ENCODE peak calls at places on chromosomes 1 and 21, in six cellular contexts. L, F, M, D, A and B are unnamed samples. For H3K4me1, the result is how much of the 10 kb centered on the place peaks cover.

GRCh38 chr1:241608379-241609033 is 31.7 kb downstream of the CHML start:
- DNase-seq in L (no peak), F (peak), M (no peak), D (no peak), A (no peak), B (no peak)

GRCh38 chr1:162892916-162893714 is 32.1 kb upstream of the CCDC190 start:
- DNase-seq in L (peak), F (no peak), M (no peak), D (no peak), A (no peak), B (no peak)

GRCh38 chr1:228046421-228047182 is 35.9 kb upstream of the ARF1 start:
- DNase-seq in L (no peak), F (no peak), M (no peak), D (no peak), A (no peak), B (no peak)

GRCh38 chr1:203448521-203449061 is 27.0 kb upstream of the PRELP start:
- DNase-seq in L (no peak), F (no peak), M (no peak), D (no peak), A (no peak), B (no peak)

GRCh38 chr1:192763756-192764155 is 45.1 kb upstream of the RGS2 start:
- DNase-seq in L (no peak), F (peak), M (no peak), D (no peak), A (no peak), B (no peak)

GRCh38 chr1:53728702-53729535 is 10.0 kb downstream of the GLIS1 start:
- DNase-seq in L (no peak), F (no peak), M (no peak), D (no peak), A (no peak), B (no peak)

GRCh38 chr21:34885125-34885524 is 164.0 kb downstream of the RUNX1 start:
- DNase-seq in L (no peak), F (peak), M (no peak), D (no peak), A (no peak), B (no peak)

GRCh38 chr21:17542371-17542992 is 29.6 kb downstream of the CXADR start:
- DNase-seq in L (peak), F (no peak), M (no peak), D (no peak), A (no peak), B (no peak)

GRCh38 chr1:208556461-208556860 is 312.3 kb upstream of the PLXNA2 start:
- DNase-seq in L (no peak), F (no peak), M (no peak), D (no peak), A (no peak), B (no peak)

GRCh38 chr1:209431402-209431801 is 152.1 kb upstream of the CAMK1G start:
- DNase-seq in L (no peak), F (no peak), M (no peak), D (no peak), A (no peak), B (no peak)

GRCh38 chr1:20172033-20172588 is 13.8 kb upstream of the UBXN10 start:
- DNase-seq in L (no peak), F (peak), M (no peak), D (no peak), A (no peak), B (no peak)

GRCh38 chr1:50371749-50372148 is 51.5 kb downstream of the DMRTA2 start:
- DNase-seq in L (no peak), F (no peak), M (no peak), D (no peak), A (no peak), B (peak)

GRCh38 chr1:29679828-29680558 is 443.7 kb downstream of the PTPRU start:
- DNase-seq in L (no peak), F (no peak), M (no peak), D (no peak), A (no peak), B (peak)

GRCh38 chr1:41456847-41457540 is 27.5 kb downstream of the EDN2 start:
- DNase-seq in L (no peak), F (no peak), M (no peak), D (no peak), A (no peak), B (no peak)

GRCh38 chr1:210597555-210598134 is 268.9 kb downstream of the HHAT start:
- DNase-seq in L (no peak), F (peak), M (no peak), D (no peak), A (no peak), B (no peak)

GRCh38 chr1:34131396-34132160 is 33.5 kb downstream of the CSMD2 start:
- DNase-seq in L (no peak), F (no peak), M (no peak), D (no peak), A (no peak), B (no peak)

GRCh38 chr1:201851949-201852348 is 23.0 kb downstream of the IPO9 start:
- DNase-seq in L (no peak), F (no peak), M (no peak), D (no peak), A (no peak), B (no peak)

GRCh38 chr1:165392634-165393571 is 36.4 kb upstream of the LMX1A start:
- DNase-seq in L (peak), F (peak), M (peak), D (peak), A (peak), B (peak)

GRCh38 chr1:31412732-31413404 is at the start of gene SERINC2:
- DNase-seq in L (peak), F (peak), M (peak), D (no peak), A (no peak), B (peak)

GRCh38 chr1:248183996-248184395 is 9.4 kb downstream of the OR2M2 start:
- DNase-seq in L (no peak), F (no peak), M (no peak), D (no peak), A (no peak), B (no peak)

DNA sequence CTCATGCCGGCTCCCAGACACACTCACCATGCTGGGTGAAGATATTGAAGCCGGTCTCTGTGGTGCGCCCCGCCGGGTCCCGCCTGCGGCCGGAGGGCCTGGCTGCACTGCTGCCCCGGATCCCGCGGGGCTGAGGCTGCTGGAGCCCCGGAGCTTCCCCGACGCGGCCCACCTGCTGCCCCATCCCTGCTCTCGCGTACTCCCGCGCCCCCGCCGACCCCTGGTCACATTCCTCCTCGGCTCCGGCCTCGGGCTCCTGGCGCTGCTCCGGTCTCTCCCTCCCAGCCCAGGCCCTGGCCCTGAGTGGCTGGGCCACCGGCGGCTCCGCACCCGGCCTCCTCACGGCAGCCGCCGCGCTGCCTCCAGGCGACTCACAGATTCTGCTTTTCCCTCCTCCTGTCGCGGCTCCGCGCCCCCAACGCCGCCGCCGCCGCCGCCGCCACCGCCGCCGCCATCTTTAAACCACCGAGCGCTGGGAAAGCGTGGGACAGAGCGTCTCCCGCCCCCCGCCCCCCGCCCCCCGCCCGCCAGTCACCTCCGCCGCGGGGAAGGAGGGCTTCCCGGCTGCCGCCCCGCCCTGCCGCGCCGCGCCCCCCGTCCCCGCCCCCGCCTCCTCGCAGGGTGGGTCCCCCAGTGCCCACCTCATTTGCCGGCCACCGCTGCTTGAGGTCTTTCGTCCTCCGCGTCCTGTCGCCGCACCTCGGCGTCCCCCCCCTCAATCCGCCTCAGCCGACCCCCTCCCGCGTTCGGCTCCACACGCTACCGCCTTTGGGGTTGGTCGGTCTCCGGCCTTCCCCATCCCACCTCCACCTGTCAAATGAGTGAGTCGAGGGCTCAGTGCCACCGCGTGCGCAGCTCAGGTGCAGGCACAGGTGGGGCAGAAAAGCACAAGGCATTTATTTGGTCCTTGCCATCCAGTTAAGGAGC is at the start of gene ABL2:
- DNase-seq in L (peak), F (peak), M (peak), D (peak), A (peak), B (peak)
- H3K4me1 ChIP-seq in L (under half), F (under half), M (under half), D (under half), A (under half), B (under half)

GRCh38 chr1:63885899-63886298 is 112.1 kb downstream of the ROR1 start:
- DNase-seq in L (no peak), F (no peak), M (no peak), D (no peak), A (no peak), B (no peak)

GRCh38 chr1:63883494-63884235 is 109.8 kb downstream of the ROR1 start:
- DNase-seq in L (no peak), F (peak), M (no peak), D (no peak), A (no peak), B (no peak)

GRCh38 chr1:63887809-63888208 is 114.0 kb downstream of the ROR1 start:
- DNase-seq in L (no peak), F (no peak), M (no peak), D (no peak), A (no peak), B (no peak)

GRCh38 chr1:63888984-63889383 is 115.2 kb downstream of the ROR1 start:
- DNase-seq in L (no peak), F (peak), M (no peak), D (no peak), A (no peak), B (no peak)

GRCh38 chr1:63886348-63886747 is 112.5 kb downstream of the ROR1 start:
- DNase-seq in L (no peak), F (no peak), M (no peak), D (no peak), A (no peak), B (no peak)
- H3K4me1 ChIP-seq in L (under half), F (under half), M (under half), D (under half), A (under half), B (under half)

GRCh38 chr1:236156512-236157208 is 14.3 kb downstream of the GPR137B start:
- DNase-seq in L (no peak), F (no peak), M (no peak), D (no peak), A (no peak), B (no peak)

GRCh38 chr1:236159704-236160539 is 17.6 kb downstream of the GPR137B start:
- DNase-seq in L (no peak), F (no peak), M (no peak), D (no peak), A (no peak), B (no peak)

GRCh38 chr1:236161230-236161629 is 18.9 kb downstream of the GPR137B start:
- DNase-seq in L (no peak), F (no peak), M (no peak), D (no peak), A (no peak), B (no peak)

GRCh38 chr1:236160540-236161127 is 18.3 kb downstream of the GPR137B start:
- DNase-seq in L (no peak), F (no peak), M (no peak), D (no peak), A (no peak), B (no peak)

GRCh38 chr1:236158719-236159118 is 16.4 kb downstream of the GPR137B start:
- DNase-seq in L (no peak), F (no peak), M (no peak), D (no peak), A (no peak), B (no peak)
- H3K4me1 ChIP-seq in L (under half), F (under half), M (under half), D (under half), A (under half), B (under half)

GRCh38 chr1:110636149-110636935 is 30.2 kb upstream of the KCNA2 start:
- DNase-seq in L (no peak), F (no peak), M (no peak), D (no peak), A (no peak), B (no peak)
- H3K4me1 ChIP-seq in L (under half), F (under half), M (under half), D (under half), A (half or more), B (under half)

GRCh38 chr1:221712198-221712684 is 29.6 kb downstream of the DUSP10 start:
- DNase-seq in L (no peak), F (peak), M (no peak), D (peak), A (no peak), B (no peak)
- H3K4me1 ChIP-seq in L (under half), F (under half), M (half or more), D (half or more), A (under half), B (under half)

GRCh38 chr1:26724118-26724517 is 28.3 kb downstream of the ARID1A start:
- DNase-seq in L (no peak), F (no peak), M (no peak), D (no peak), A (no peak), B (no peak)

GRCh38 chr1:26724938-26725337 is 29.1 kb downstream of the ARID1A start:
- DNase-seq in L (no peak), F (no peak), M (no peak), D (no peak), A (no peak), B (peak)

GRCh38 chr1:26719205-26719604 is 23.4 kb downstream of the ARID1A start:
- DNase-seq in L (no peak), F (no peak), M (no peak), D (no peak), A (no peak), B (no peak)

GRCh38 chr1:26723013-26723991 is 27.5 kb downstream of the ARID1A start:
- DNase-seq in L (peak), F (peak), M (peak), D (peak), A (no peak), B (peak)

GRCh38 chr1:26721669-26722355 is 26.0 kb downstream of the ARID1A start:
- DNase-seq in L (no peak), F (no peak), M (no peak), D (no peak), A (no peak), B (no peak)
- H3K4me1 ChIP-seq in L (half or more), F (under half), M (half or more), D (half or more), A (half or more), B (under half)

GRCh38 chr1:177307771-177308170 is 137.0 kb downstream of the BRINP2 start:
- DNase-seq in L (no peak), F (peak), M (no peak), D (no peak), A (no peak), B (no peak)
- H3K4me1 ChIP-seq in L (under half), F (half or more), M (under half), D (under half), A (under half), B (under half)

GRCh38 chr1:155940531-155940992 is 876 bp upstream of the RXFP4 start:
- DNase-seq in L (peak), F (peak), M (peak), D (peak), A (no peak), B (no peak)
- H3K4me1 ChIP-seq in L (under half), F (under half), M (under half), D (under half), A (under half), B (under half)

GRCh38 chr1:218377143-218377660 is 32.1 kb downstream of the TGFB2 start:
- DNase-seq in L (no peak), F (peak), M (no peak), D (peak), A (no peak), B (no peak)
- H3K4me1 ChIP-seq in L (half or more), F (half or more), M (under half), D (under half), A (under half), B (under half)